ENCODE peak calls at places on chromosomes 7 and 10, in ten cellular contexts. M is Kasumi-1; Y is central memory CD4-positive, alpha-beta T cell; X is effector memory CD8-positive, alpha-beta T cell; V is midbrain; W is fibroblast of pulmonary artery; J is H7; I is stimulated activated CD4-positive, alpha-beta T cell treated with anti-CD3 and anti-CD28 coated beads, Interleukin-12 subunit alpha, Interleukin-12 subunit beta, amount 100 ng/mL, for 4 hours; U is EL; A is putamen. D is an unnamed sample.

GRCh38 chr10:11865561-11865960 is 42.4 kb downstream of the PROSER2 start:
- DNase-seq in M (no peak), Y (no peak), X (no peak), V (no peak), W (no peak), J (no peak), I (no peak), U (no peak), A (no peak), D (no peak)

GRCh38 chr7:135508853-135509588 is 881 bp downstream of the CNOT4 start:
- DNase-seq in M (peak), Y (peak), X (peak), V (peak), W (peak), J (peak), I (peak), U (peak), A (peak), D (peak)

GRCh38 chr7:40199076-40199802 is 64.4 kb downstream of the SUGCT start:
- DNase-seq in M (peak), Y (no peak), X (no peak), V (peak), W (peak), J (peak), I (no peak), U (peak), A (no peak), D (no peak)

GRCh38 chr7:41702635-41703371 is at the start of gene INHBA:
- DNase-seq in M (no peak), Y (no peak), X (no peak), V (no peak), W (peak), J (no peak), I (no peak), U (peak), A (no peak), D (no peak)

GRCh38 chr7:43868681-43869017 is 668 bp downstream of the MRPS24 start:
- DNase-seq in M (no peak), Y (no peak), X (no peak), V (no peak), W (no peak), J (no peak), I (no peak), U (no peak), A (no peak), D (peak)

GRCh38 chr7:27155816-27156507 is 513 bp downstream of the HOXA7 start:
- DNase-seq in M (no peak), Y (no peak), X (no peak), V (no peak), W (no peak), J (peak), I (no peak), U (peak), A (no peak), D (peak)

GRCh38 chr10:61215276-61215675 is 237.9 kb downstream of the TMEM26 start:
- DNase-seq in M (no peak), Y (no peak), X (no peak), V (no peak), W (no peak), J (no peak), I (no peak), U (no peak), A (no peak), D (no peak)

GRCh38 chr7:155862516-155863257 is 50.4 kb upstream of the SHH start:
- DNase-seq in M (no peak), Y (no peak), X (no peak), V (no peak), W (no peak), J (peak), I (no peak), U (no peak), A (no peak), D (no peak)

GRCh38 chr7:135168001-135168400 is 2.5 kb downstream of the CYREN start:
- DNase-seq in M (no peak), Y (no peak), X (no peak), V (no peak), W (no peak), J (peak), I (no peak), U (no peak), A (no peak), D (no peak)

GRCh38 chr10:132715791-132716680 is 69.9 kb downstream of the NKX6-2 start:
- DNase-seq in M (no peak), Y (no peak), X (no peak), V (no peak), W (no peak), J (no peak), I (no peak), U (no peak), A (no peak), D (no peak)

GRCh38 chr10:11335167-11335652 is 276.2 kb downstream of the USP6NL start:
- DNase-seq in M (peak), Y (no peak), X (no peak), V (no peak), W (peak), J (peak), I (no peak), U (no peak), A (no peak), D (no peak)

GRCh38 chr10:43056568-43057011 is 20.3 kb upstream of the RET start:
- DNase-seq in M (no peak), Y (no peak), X (no peak), V (no peak), W (no peak), J (no peak), I (no peak), U (no peak), A (no peak), D (no peak)

GRCh38 chr10:22629843-22630228 is 84.5 kb downstream of the PIP4K2A start:
- DNase-seq in M (no peak), Y (no peak), X (no peak), V (no peak), W (no peak), J (no peak), I (no peak), U (no peak), A (no peak), D (no peak)

GRCh38 chr7:96388166-96388565 is 66.3 kb upstream of the SLC25A13 start:
- DNase-seq in M (no peak), Y (no peak), X (no peak), V (no peak), W (peak), J (no peak), I (no peak), U (peak), A (no peak), D (no peak)

GRCh38 chr10:79070611-79071534 is 2.1 kb downstream of the ZMIZ1 start:
- DNase-seq in M (peak), Y (no peak), X (no peak), V (peak), W (peak), J (peak), I (peak), U (peak), A (peak), D (peak)

GRCh38 chr7:110889363-110889762 is 201.6 kb upstream of the LRRN3 start:
- DNase-seq in M (no peak), Y (no peak), X (no peak), V (no peak), W (no peak), J (no peak), I (no peak), U (no peak), A (no peak), D (no peak)

D was measured in KBM-7.